ENCODE peak calls at places on chromosome 6, in nine cellular contexts. X is HFF-Myc; W is hypothalamus; U is tibial artery; Z is stimulated activated CD4-positive, alpha-beta T cell treated with anti-CD3 and anti-CD28 coated beads, Interleukin-15, amount 100 ng/mL, for 24 hours; M is cardiac fibroblast; Y is HTR-8/SVneo; P is HFFc6; F is activated CD8-positive, alpha-beta memory T cell treated with anti-CD3 and anti-CD28 coated beads, Interleukin-2, amount 10 ng/mL, durations not matched to agents 7 days and 5 days. L is an unnamed sample.

GRCh38 chr6:139577991-139578604 is 203.7 kb upstream of the CITED2 start:
- DNase-seq in X (peak; percentile 76), W (no peak), U (no peak), Z (no peak), M (peak; percentile 76), Y (peak; percentile 59), P (peak; percentile 86), F (no peak), L (no peak)

GRCh38 chr6:23329091-23329490 is 759.7 kb downstream of the HDGFL1 start:
- DNase-seq in X (no peak), W (no peak), U (no peak), Z (no peak), M (no peak), Y (no peak), P (no peak), F (no peak), L (no peak)

GRCh38 chr6:116969211-116969863 is 92.3 kb downstream of the RFX6 start:
- DNase-seq in X (peak; percentile 22), W (no peak), U (no peak), Z (peak; percentile 18), M (peak; percentile 60), Y (peak; percentile 46), P (peak; percentile 53), F (no peak), L (no peak)

GRCh38 chr6:117817992-117818391 is 89.1 kb upstream of the SLC35F1 start:
- DNase-seq in X (no peak), W (no peak), U (no peak), Z (no peak), M (no peak), Y (no peak), P (no peak), F (no peak), L (no peak)

GRCh38 chr6:73968358-73968757 is 272.4 kb downstream of the CD109 start:
- DNase-seq in X (peak; percentile 40), W (no peak), U (no peak), Z (no peak), M (no peak), Y (no peak), P (no peak), F (no peak), L (no peak)

GRCh38 chr6:85498596-85499258 is 48.8 kb downstream of the NT5E start:
- DNase-seq in X (no peak), W (no peak), U (no peak), Z (no peak), M (peak; percentile 41), Y (no peak), P (no peak), F (no peak), L (no peak)

GRCh38 chr6:21753571-21754108 is 160.1 kb downstream of the SOX4 start:
- DNase-seq in X (no peak), W (no peak), U (no peak), Z (no peak), M (peak; percentile 60), Y (no peak), P (peak; percentile 39), F (no peak), L (no peak)

GRCh38 chr6:91142154-91142553 is 555.3 kb upstream of the MAP3K7 start:
- DNase-seq in X (no peak), W (no peak), U (no peak), Z (no peak), M (no peak), Y (no peak), P (no peak), F (no peak), L (no peak)